ENCODE peak calls at places on chromosomes 3 and 15, in eight cellular contexts. N, Y, D, T, A, J, K and Z are unnamed samples.

GRCh38 chr3:15291589-15292541 is 40.5 kb downstream of the SH3BP5 start:
- DNase-seq in A (no peak), D (peak), J (peak), Y (peak), N (no peak), T (no peak), K (peak), Z (no peak)

GRCh38 chr15:90266485-90266884 is 1.0 kb downstream of the NGRN start:
- DNase-seq in D (peak), Y (no peak), N (no peak), K (no peak), J (peak), T (no peak), A (no peak), Z (no peak)

GRCh38 chr15:81852826-81853225 is 193.0 kb downstream of the MEX3B start:
- DNase-seq in Y (no peak), N (no peak), T (no peak), K (no peak), A (no peak), D (no peak), J (peak), Z (no peak)

GRCh38 chr15:40100947-40101905 is 7.5 kb downstream of the BMF start:
- DNase-seq in N (no peak), A (no peak), Y (no peak), J (no peak), K (no peak), T (no peak), D (no peak), Z (no peak)

GRCh38 chr3:19645093-19645492 is 288.9 kb downstream of the EFHB start:
- DNase-seq in T (no peak), D (no peak), K (no peak), Y (no peak), N (no peak), J (no peak), A (no peak), Z (no peak)

GRCh38 chr15:98954411-98954810 is 53.2 kb downstream of the PGPEP1L start:
- DNase-seq in A (peak), Y (no peak), N (no peak), K (no peak), D (no peak), J (peak), T (no peak), Z (no peak)

GRCh38 chr3:39079530-39079929 is 27.7 kb downstream of the WDR48 start:
- DNase-seq in D (no peak), Y (no peak), K (no peak), A (no peak), J (no peak), N (no peak), T (no peak), Z (no peak)

GRCh38 chr3:159785276-159785675 is 203.4 kb upstream of the IL12A start:
- DNase-seq in A (no peak), Y (no peak), N (no peak), D (no peak), K (no peak), J (peak), T (no peak), Z (no peak)

GRCh38 chr15:96336643-96337353 is 6.3 kb downstream of the NR2F2 start:
- DNase-seq in Y (no peak), J (peak), D (peak), N (no peak), K (no peak), T (no peak), A (no peak), Z (peak)

GRCh38 chr3:124935264-124935663 is 713 bp upstream of the MUC13 start:
- DNase-seq in A (no peak), J (no peak), N (no peak), Y (no peak), K (no peak), T (no peak), D (no peak), Z (no peak)

GRCh38 chr3:186567072-186567921 is at the start of gene TBCCD1:
- DNase-seq in J (peak), Y (peak), D (peak), A (peak), N (peak), K (peak), T (peak), Z (peak)

GRCh38 chr3:27293954-27294353 is 75.2 kb downstream of the NEK10 start:
- DNase-seq in Y (no peak), T (no peak), D (no peak), J (peak), K (no peak), N (no peak), A (no peak), Z (no peak)

GRCh38 chr3:105032541-105032940 is 334.2 kb upstream of the ALCAM start:
- DNase-seq in Y (no peak), D (no peak), K (no peak), T (no peak), N (no peak), J (no peak), A (no peak), Z (no peak)

GRCh38 chr3:55330355-55330754 is 156.8 kb downstream of the WNT5A start:
- DNase-seq in N (no peak), J (peak), K (no peak), A (no peak), Y (no peak), D (peak), T (no peak), Z (no peak)

GRCh38 chr15:65066635-65067333 is 1.0 kb downstream of the RASL12 start:
- DNase-seq in A (no peak), N (no peak), Y (no peak), J (no peak), K (no peak), T (peak), D (peak), Z (no peak)